ENCODE peak calls at places on chromosomes 11 and 22, in seven cellular contexts. R is HCT116, O is GM23338, H is Panc1, M is K562, E is SK-N-SH, L is GM12878. G is an unnamed sample.

GRCh38 chr11:97815667-97816066 is 1205.1 kb upstream of the CNTN5 start:
- DNase-seq in H (no peak), M (no peak), O (no peak), L (no peak), E (no peak), R (no peak), G (no peak)

GRCh38 chr11:23586188-23586587 is 725.9 kb upstream of the CCDC179 start:
- DNase-seq in E (no peak), L (no peak), O (no peak), R (no peak), H (no peak), M (no peak), G (no peak)

GRCh38 chr22:22681221-22681739 is 36.9 kb downstream of the GGTLC2 start:
- DNase-seq in M (peak), O (no peak), R (no peak), H (no peak), E (no peak), L (no peak), G (no peak)

GRCh38 chr22:27135582-27135981 is 478.2 kb downstream of the MIAT start:
- DNase-seq in H (no peak), E (no peak), R (no peak), O (no peak), M (no peak), L (no peak), G (no peak)

GRCh38 chr11:76701701-76702100 is 31.2 kb upstream of the LRRC32 start:
- DNase-seq in E (no peak), L (no peak), R (no peak), O (no peak), H (no peak), M (no peak), G (no peak)

GRCh38 chr22:45318558-45319318 is 9.0 kb downstream of the FAM118A start:
- DNase-seq in L (peak), E (no peak), O (peak), R (no peak), M (no peak), H (no peak), G (no peak)

GRCh38 chr11:19966435-19966834 is 193.8 kb downstream of the DBX1 start:
- DNase-seq in R (no peak), O (no peak), M (no peak), H (no peak), L (no peak), E (no peak), G (no peak)

GRCh38 chr22:49620003-49620556 is 207.6 kb downstream of the BRD1 start:
- DNase-seq in H (no peak), O (no peak), M (no peak), E (no peak), R (no peak), L (no peak), G (no peak)

GRCh38 chr11:108994887-108995286 is 330.0 kb downstream of the DDX10 start:
- DNase-seq in R (no peak), M (no peak), E (no peak), H (no peak), O (no peak), L (no peak), G (peak)

GRCh38 chr22:35575116-35575748 is 34.6 kb downstream of the RASD2 start:
- DNase-seq in E (peak), L (no peak), H (no peak), O (no peak), R (no peak), M (peak), G (no peak)

GRCh38 chr11:113001709-113002108 is 40.5 kb downstream of the NCAM1 start:
- DNase-seq in H (no peak), E (no peak), L (no peak), M (no peak), R (no peak), O (no peak), G (no peak)

GRCh38 chr22:48748113-48748859 is 1079.4 kb downstream of the BRD1 start:
- DNase-seq in E (no peak), M (no peak), O (no peak), H (no peak), R (no peak), L (no peak), G (no peak)

GRCh38 chr11:8566613-8567210 is 27.3 kb downstream of the STK33 start:
- DNase-seq in E (peak), H (peak), O (peak), L (peak), M (peak), R (peak), G (no peak)

GRCh38 chr22:46106279-46107022 is 43.9 kb upstream of the PPARA start:
- DNase-seq in O (no peak), H (no peak), E (no peak), M (no peak), R (no peak), L (no peak), G (no peak)

GRCh38 chr22:48181168-48181955 is 1418.9 kb downstream of the TBC1D22A start:
- DNase-seq in E (no peak), H (no peak), O (no peak), R (no peak), M (no peak), L (no peak), G (no peak)

GRCh38 chr22:49151256-49152131 is 676.2 kb downstream of the BRD1 start:
- DNase-seq in M (no peak), H (no peak), L (no peak), R (no peak), O (no peak), E (peak), G (no peak)

GRCh38 chr11:57597461-57597892 is at the start of gene SERPING1:
- DNase-seq in R (no peak), M (no peak), H (no peak), L (no peak), O (peak), E (no peak), G (no peak)

GRCh38 chr11:43944761-43945311 is 2.4 kb downstream of the C11orf96 start:
- DNase-seq in O (peak), L (no peak), M (peak), H (no peak), R (no peak), E (peak), G (peak)

GRCh38 chr11:67242548-67242947 is 23.7 kb upstream of the GRK2 start:
- DNase-seq in R (no peak), H (no peak), M (no peak), L (no peak), O (no peak), E (no peak), G (no peak)

GRCh38 chr11:102534261-102534872 is 3.8 kb upstream of the MMP7 start:
- DNase-seq in E (no peak), H (no peak), R (no peak), M (no peak), L (no peak), O (no peak), G (no peak)

GRCh38 chr11:75246006-75246672 is 5.6 kb downstream of the TPBGL start:
- DNase-seq in R (no peak), M (no peak), O (no peak), H (no peak), L (no peak), E (peak), G (no peak)

GRCh38 chr11:18527512-18527911 is 770 bp upstream of the TSG101 start:
- DNase-seq in E (peak), M (peak), L (no peak), H (peak), O (no peak), R (no peak), G (peak)

GRCh38 chr11:72710278-72710677 is 36.1 kb upstream of the PDE2A start:
- DNase-seq in R (no peak), H (no peak), O (no peak), L (no peak), M (no peak), E (no peak), G (no peak)

GRCh38 chr11:81092517-81092916 is 1641.1 kb downstream of the FAM181B start:
- DNase-seq in L (no peak), E (no peak), R (no peak), O (no peak), H (no peak), M (no peak), G (no peak)

GRCh38 chr11:132106336-132106982 is 736.0 kb downstream of the NTM start:
- DNase-seq in O (no peak), R (no peak), M (no peak), L (no peak), H (no peak), E (no peak), G (no peak)

GRCh38 chr11:73950869-73951710 is at the start of gene DNAJB13:
- DNase-seq in M (peak), L (peak), E (peak), O (peak), R (peak), H (no peak), G (peak)

GRCh38 chr11:14339356-14339755 is 19.6 kb downstream of the RRAS2 start:
- DNase-seq in H (no peak), O (no peak), L (no peak), E (no peak), R (no peak), M (no peak), G (no peak)

GRCh38 chr22:49079027-49079725 is 748.5 kb downstream of the BRD1 start:
- DNase-seq in R (no peak), E (no peak), H (no peak), O (no peak), M (no peak), L (no peak), G (no peak)

GRCh38 chr11:76208829-76209670 is 2.7 kb upstream of the WNT11 start:
- DNase-seq in O (peak), L (no peak), E (peak), M (no peak), R (no peak), H (no peak), G (peak)

GRCh38 chr11:61890536-61891330 is 612 bp downstream of the FADS3 start:
- DNase-seq in R (no peak), M (peak), O (no peak), H (no peak), L (no peak), E (peak), G (peak)

GRCh38 chr22:21593406-21594232 is 26.1 kb downstream of the UBE2L3 start:
- DNase-seq in M (peak), E (peak), O (peak), H (no peak), R (no peak), L (no peak), G (no peak)

GRCh38 chr11:104531075-104531474 is 367.1 kb upstream of the PDGFD start:
- DNase-seq in L (no peak), O (peak), R (no peak), H (peak), M (no peak), E (no peak), G (peak)

GRCh38 chr22:24200616-24201212 is 19.4 kb downstream of the SUSD2 start:
- DNase-seq in L (no peak), H (no peak), R (peak), E (peak), O (no peak), M (no peak), G (no peak)

GRCh38 chr11:66510271-66510989 is at the start of gene BBS1:
- DNase-seq in M (peak), L (peak), E (peak), O (peak), H (peak), R (peak), G (peak)

DNA sequence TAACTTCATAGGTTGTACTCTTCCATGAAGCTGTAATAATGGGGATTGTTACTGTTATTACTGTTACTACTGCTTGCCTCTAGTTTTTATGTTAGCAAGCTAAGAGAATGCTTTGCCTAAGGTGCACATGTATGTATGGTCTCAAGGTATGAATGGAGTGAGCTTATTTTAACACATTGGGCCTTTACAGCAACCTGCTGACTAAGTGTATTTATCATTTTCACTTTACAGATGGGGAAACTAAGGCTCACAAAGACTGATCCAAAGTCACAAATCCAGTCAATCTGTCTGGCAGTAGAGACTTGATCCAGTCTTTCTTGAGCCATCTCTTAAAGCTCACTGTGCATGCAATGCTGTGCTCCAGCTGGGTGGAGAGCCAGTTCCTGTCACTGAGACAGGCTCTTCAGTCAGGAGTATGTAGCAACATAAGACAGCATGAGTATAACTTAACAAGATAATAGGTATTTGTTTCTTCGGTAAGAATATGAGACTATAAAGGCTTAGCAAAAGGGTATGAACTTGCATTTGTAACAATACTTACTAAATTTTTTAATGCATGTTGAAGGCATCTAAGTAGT is 66.5 kb downstream of the PPP2R1B start:
- DNase-seq in E (no peak), O (no peak), H (no peak), L (no peak), M (peak), R (no peak), G (no peak)
- H3K27ac ChIP-seq in E (no peak), O (no peak), H (no peak), L (no peak), M (peak), R (no peak), G (no peak)

GRCh38 chr11:118006153-118006534 is 19.9 kb downstream of the IL10RA start:
- DNase-seq in E (no peak), H (no peak), M (no peak), L (no peak), O (no peak), R (no peak), G (no peak)
- TF ChIP-seq REST in E (no peak), H (no peak), M (no peak), L (no peak), O (no peak), R (no peak), G (no peak)

DNA sequence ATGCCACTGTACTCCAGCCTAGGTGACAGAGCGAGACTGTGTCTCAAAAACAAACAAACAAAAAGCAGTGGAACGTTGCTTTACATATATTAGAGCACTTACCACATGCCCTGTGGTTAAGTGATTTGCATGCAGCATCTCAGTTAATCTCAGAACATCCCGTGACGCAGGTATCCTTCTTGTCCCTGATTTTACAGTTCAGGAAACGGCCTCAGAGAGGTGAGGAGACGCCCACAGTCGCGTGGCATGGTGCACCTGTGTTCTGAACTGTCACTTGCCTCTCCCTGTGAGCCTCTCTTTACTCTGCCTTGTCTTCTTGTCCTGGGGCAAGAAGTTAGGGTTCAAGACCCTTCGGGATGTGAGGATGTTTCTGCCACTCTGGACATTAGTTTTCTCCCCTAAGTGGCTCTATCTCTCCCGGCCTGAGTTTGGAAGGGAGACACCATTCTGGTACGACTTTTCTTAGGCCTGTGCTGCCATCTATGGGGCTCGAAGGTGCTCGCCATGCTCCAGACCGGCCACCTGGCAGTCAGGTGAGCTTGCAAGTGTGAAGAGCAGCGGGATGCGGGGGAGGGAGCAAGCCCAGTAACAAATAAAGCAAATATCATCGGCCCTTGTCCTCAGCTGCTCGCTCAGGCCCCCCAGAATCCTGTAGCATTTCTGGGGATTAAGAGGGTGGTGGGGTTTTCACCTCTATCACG is 25.6 kb downstream of the YWHAH start:
- DNase-seq in O (peak), M (peak), E (peak), R (peak), L (no peak), H (no peak), G (peak)
- TF ChIP-seq POLR2AphosphoS5 in O (no peak), M (no peak), E (no peak), R (no peak), L (no peak), H (no peak), G (no peak)

GRCh38 chr11:83219095-83219494 is 25.6 kb downstream of the ANKRD42 start:
- DNase-seq in H (no peak), O (peak), L (no peak), R (no peak), E (peak), M (no peak), G (no peak)
- H3K27ac ChIP-seq in H (no peak), O (no peak), L (no peak), R (no peak), E (no peak), M (no peak), G (no peak)

DNA sequence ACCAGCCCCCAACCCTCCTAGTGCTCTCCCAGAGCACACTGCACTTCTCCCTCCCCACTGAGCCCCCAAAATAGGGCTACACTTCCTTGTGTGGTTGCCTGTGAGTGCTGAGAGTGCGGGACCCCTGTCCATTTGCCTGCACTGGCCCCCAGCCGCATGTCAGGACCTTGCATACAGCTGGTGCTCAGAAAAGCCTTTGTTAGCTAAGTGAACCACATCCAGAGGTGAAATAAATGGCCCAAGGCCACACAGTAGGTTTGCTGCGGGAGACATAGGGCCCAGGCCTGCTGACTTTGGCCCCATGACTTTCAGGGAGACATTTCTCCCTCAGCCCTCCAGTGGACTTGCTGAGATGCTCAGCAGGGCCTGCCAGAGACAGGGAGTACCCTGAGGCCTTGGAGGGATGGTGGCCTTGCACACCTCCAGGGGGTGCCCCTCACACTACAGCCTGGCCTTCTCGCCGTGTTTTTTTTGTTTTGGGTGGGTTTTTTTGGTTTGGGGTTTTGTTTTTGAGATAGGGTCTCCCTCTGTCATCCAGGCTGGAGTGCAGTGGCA is 10.2 kb downstream of the SSTR3 start:
- DNase-seq in M (no peak), H (no peak), R (no peak), O (no peak), E (no peak), L (no peak), G (no peak)
- TF ChIP-seq REST in M (no peak), H (no peak), R (no peak), O (no peak), E (no peak), L (no peak), G (no peak)

GRCh38 chr11:78808903-78809302 is 234.2 kb upstream of the NARS2 start:
- DNase-seq in E (no peak), H (no peak), R (no peak), M (no peak), L (no peak), O (no peak), G (no peak)

GRCh38 chr11:78810489-78811090 is 235.9 kb upstream of the NARS2 start:
- DNase-seq in O (no peak), E (no peak), L (no peak), R (no peak), M (no peak), H (no peak), G (no peak)

GRCh38 chr11:78811622-78812021 is 237.0 kb upstream of the NARS2 start:
- DNase-seq in R (no peak), M (no peak), L (no peak), H (no peak), O (no peak), E (no peak), G (no peak)

GRCh38 chr11:78807351-78807750 is 232.7 kb upstream of the NARS2 start:
- DNase-seq in M (no peak), E (no peak), R (no peak), O (no peak), H (no peak), L (no peak), G (no peak)

DNA sequence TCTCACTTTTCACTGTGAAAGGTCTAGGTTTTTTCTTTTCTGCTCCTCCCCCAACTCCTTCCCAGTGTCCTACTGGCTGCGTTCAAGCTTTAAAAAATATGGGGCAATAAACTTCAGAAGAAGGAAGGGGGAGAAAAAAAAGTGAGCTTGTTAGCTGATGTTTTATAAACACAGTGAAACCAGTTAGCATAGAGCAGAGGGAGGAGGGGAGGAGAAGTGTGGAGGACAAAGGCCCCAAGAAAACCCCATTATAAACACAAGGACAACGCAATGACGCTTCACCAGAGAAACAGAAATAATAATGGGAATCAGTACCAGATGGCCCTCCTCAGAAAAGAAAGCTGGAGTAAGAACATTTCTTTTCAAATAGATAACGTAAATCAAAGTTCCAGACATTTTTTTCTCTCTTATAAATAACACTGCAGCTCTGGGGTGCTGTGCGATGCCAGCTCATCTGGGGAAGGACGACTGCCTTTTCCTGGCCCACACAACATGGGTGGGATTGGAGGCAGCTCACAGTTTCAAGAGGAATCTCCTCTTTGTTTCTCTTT is 235.3 kb upstream of the NARS2 start:
- DNase-seq in O (no peak), E (peak), R (no peak), L (no peak), M (no peak), H (no peak), G (no peak)
- TF ChIP-seq POLR2AphosphoS5 in O (no peak), E (no peak), R (no peak), L (no peak), M (no peak), H (no peak), G (no peak)

GRCh38 chr11:10693509-10694071 is at the start of gene IRAG1:
- DNase-seq in H (no peak), M (no peak), O (peak), L (no peak), E (peak), R (no peak), G (no peak)

GRCh38 chr11:10692716-10693115 is 839 bp downstream of the IRAG1 start:
- DNase-seq in O (no peak), H (no peak), R (no peak), L (no peak), E (peak), M (no peak), G (no peak)

GRCh38 chr11:10683429-10683828 is 10.1 kb downstream of the IRAG1 start:
- DNase-seq in E (no peak), H (no peak), R (no peak), M (no peak), L (no peak), O (no peak), G (no peak)

GRCh38 chr11:10688401-10688800 is 5.2 kb downstream of the IRAG1 start:
- DNase-seq in E (no peak), H (no peak), O (peak), R (peak), M (peak), L (no peak), G (no peak)
- H3K27ac ChIP-seq in E (no peak), H (no peak), O (no peak), R (peak), M (no peak), L (no peak), G (no peak)